ENCODE peak calls at places on chromosomes 12 and 14, in eight cellular contexts. One of them, this sample, is unnamed.

GRCh38 chr14:102805454-102805891 is 28.2 kb downstream of the TRAF3 start:
- DNase-seq in adrenal gland: no peak
- DNase-seq in uterus: no peak
- DNase-seq in OCI-LY7: no peak
- DNase-seq in fibroblast of pulmonary artery: peak
- DNase-seq in cardiac fibroblast: peak
- DNase-seq in PC-9: peak
- DNase-seq in cardiac muscle cell: peak
- DNase-seq in this sample: no peak

GRCh38 chr12:95257541-95257940 is 39.9 kb downstream of the VEZT start:
- DNase-seq in OCI-LY7: no peak
- DNase-seq in PC-9: no peak
- DNase-seq in fibroblast of pulmonary artery: no peak
- DNase-seq in cardiac muscle cell: no peak
- DNase-seq in cardiac fibroblast: no peak
- DNase-seq in adrenal gland: no peak
- DNase-seq in uterus: no peak
- DNase-seq in this sample: no peak

GRCh38 chr14:26206640-26207039 is 391.2 kb downstream of the NOVA1 start:
- DNase-seq in fibroblast of pulmonary artery: no peak
- DNase-seq in cardiac muscle cell: no peak
- DNase-seq in uterus: no peak
- DNase-seq in PC-9: no peak
- DNase-seq in adrenal gland: no peak
- DNase-seq in cardiac fibroblast: no peak
- DNase-seq in OCI-LY7: no peak
- DNase-seq in this sample: no peak

GRCh38 chr14:71932229-71932951 is at the start of gene RGS6:
- DNase-seq in PC-9: no peak
- DNase-seq in adrenal gland: no peak
- DNase-seq in fibroblast of pulmonary artery: peak
- DNase-seq in uterus: no peak
- DNase-seq in OCI-LY7: no peak
- DNase-seq in cardiac muscle cell: peak
- DNase-seq in cardiac fibroblast: peak
- DNase-seq in this sample: no peak

GRCh38 chr14:92701826-92702225 is 46.6 kb downstream of the LGMN start:
- DNase-seq in cardiac muscle cell: no peak
- DNase-seq in fibroblast of pulmonary artery: no peak
- DNase-seq in uterus: no peak
- DNase-seq in OCI-LY7: no peak
- DNase-seq in cardiac fibroblast: no peak
- DNase-seq in adrenal gland: no peak
- DNase-seq in PC-9: no peak
- DNase-seq in this sample: no peak

GRCh38 chr12:68018315-68018714 is 29.1 kb downstream of the IFNG-AS1 start:
- DNase-seq in uterus: no peak
- DNase-seq in fibroblast of pulmonary artery: no peak
- DNase-seq in adrenal gland: no peak
- DNase-seq in OCI-LY7: no peak
- DNase-seq in PC-9: no peak
- DNase-seq in cardiac muscle cell: no peak
- DNase-seq in cardiac fibroblast: no peak
- DNase-seq in this sample: no peak

GRCh38 chr14:37708481-37708880 is 113.1 kb downstream of the TTC6 start:
- DNase-seq in cardiac muscle cell: no peak
- DNase-seq in PC-9: no peak
- DNase-seq in adrenal gland: no peak
- DNase-seq in OCI-LY7: no peak
- DNase-seq in fibroblast of pulmonary artery: no peak
- DNase-seq in uterus: no peak
- DNase-seq in cardiac fibroblast: no peak
- DNase-seq in this sample: no peak

GRCh38 chr14:79721399-79722084 is 489.8 kb downstream of the DIO2 start:
- DNase-seq in adrenal gland: no peak
- DNase-seq in OCI-LY7: no peak
- DNase-seq in uterus: no peak
- DNase-seq in PC-9: no peak
- DNase-seq in fibroblast of pulmonary artery: no peak
- DNase-seq in cardiac muscle cell: no peak
- DNase-seq in cardiac fibroblast: no peak
- DNase-seq in this sample: no peak

GRCh38 chr14:50335389-50335788 is 23.3 kb downstream of the DMAC2L start:
- DNase-seq in OCI-LY7: no peak
- DNase-seq in adrenal gland: peak
- DNase-seq in fibroblast of pulmonary artery: peak
- DNase-seq in cardiac muscle cell: peak
- DNase-seq in cardiac fibroblast: peak
- DNase-seq in PC-9: no peak
- DNase-seq in uterus: peak
- DNase-seq in this sample: no peak

GRCh38 chr12:40105265-40105514 is 691 bp downstream of the SLC2A13 start:
- DNase-seq in fibroblast of pulmonary artery: no peak
- DNase-seq in cardiac muscle cell: no peak
- DNase-seq in PC-9: no peak
- DNase-seq in uterus: peak
- DNase-seq in OCI-LY7: no peak
- DNase-seq in cardiac fibroblast: no peak
- DNase-seq in adrenal gland: peak
- DNase-seq in this sample: no peak

DNA sequence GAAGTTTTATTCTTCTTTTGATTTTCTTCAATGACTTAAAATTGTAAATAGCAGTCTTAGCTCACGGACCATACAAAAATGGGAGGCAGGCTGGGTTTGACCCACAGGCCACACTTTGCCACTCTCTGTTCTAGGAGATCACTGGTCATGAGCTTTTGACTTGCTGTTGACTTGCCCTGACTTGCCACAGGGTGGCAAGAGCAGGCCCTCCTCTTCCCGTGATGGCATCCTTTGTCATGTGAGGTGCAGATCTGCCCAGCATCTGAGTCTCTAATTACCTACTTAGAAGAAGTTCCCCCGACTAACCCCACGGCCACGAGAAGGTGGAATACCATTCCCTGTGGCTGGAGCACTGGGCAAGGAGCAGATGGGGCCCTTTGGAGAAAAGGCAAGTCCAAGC is 81.0 kb upstream of the SCAF11 start:
- DNase-seq in fibroblast of pulmonary artery: no peak
- DNase-seq in cardiac fibroblast: no peak
- DNase-seq in PC-9: no peak
- DNase-seq in adrenal gland: no peak
- DNase-seq in cardiac muscle cell: no peak
- DNase-seq in OCI-LY7: peak
- DNase-seq in uterus: no peak
- DNase-seq in this sample: no peak
- TF ChIP-seq CTCF in fibroblast of pulmonary artery: no peak
- TF ChIP-seq CTCF in cardiac fibroblast: no peak
- TF ChIP-seq CTCF in PC-9: no peak
- TF ChIP-seq CTCF in adrenal gland: no peak
- TF ChIP-seq CTCF in cardiac muscle cell: no peak
- TF ChIP-seq CTCF in OCI-LY7: peak
- TF ChIP-seq CTCF in uterus: no peak
- TF ChIP-seq CTCF in this sample: no peak

GRCh38 chr14:97185186-97185585 is 388.0 kb downstream of the VRK1 start:
- DNase-seq in uterus: no peak
- DNase-seq in adrenal gland: no peak
- DNase-seq in cardiac fibroblast: no peak
- DNase-seq in OCI-LY7: peak
- DNase-seq in cardiac muscle cell: no peak
- DNase-seq in PC-9: no peak
- DNase-seq in fibroblast of pulmonary artery: no peak
- DNase-seq in this sample: no peak
- TF ChIP-seq CTCF in uterus: no peak
- TF ChIP-seq CTCF in adrenal gland: no peak
- TF ChIP-seq CTCF in cardiac fibroblast: no peak
- TF ChIP-seq CTCF in OCI-LY7: peak
- TF ChIP-seq CTCF in cardiac muscle cell: no peak
- TF ChIP-seq CTCF in PC-9: no peak
- TF ChIP-seq CTCF in fibroblast of pulmonary artery: no peak
- TF ChIP-seq CTCF in this sample: no peak

DNA sequence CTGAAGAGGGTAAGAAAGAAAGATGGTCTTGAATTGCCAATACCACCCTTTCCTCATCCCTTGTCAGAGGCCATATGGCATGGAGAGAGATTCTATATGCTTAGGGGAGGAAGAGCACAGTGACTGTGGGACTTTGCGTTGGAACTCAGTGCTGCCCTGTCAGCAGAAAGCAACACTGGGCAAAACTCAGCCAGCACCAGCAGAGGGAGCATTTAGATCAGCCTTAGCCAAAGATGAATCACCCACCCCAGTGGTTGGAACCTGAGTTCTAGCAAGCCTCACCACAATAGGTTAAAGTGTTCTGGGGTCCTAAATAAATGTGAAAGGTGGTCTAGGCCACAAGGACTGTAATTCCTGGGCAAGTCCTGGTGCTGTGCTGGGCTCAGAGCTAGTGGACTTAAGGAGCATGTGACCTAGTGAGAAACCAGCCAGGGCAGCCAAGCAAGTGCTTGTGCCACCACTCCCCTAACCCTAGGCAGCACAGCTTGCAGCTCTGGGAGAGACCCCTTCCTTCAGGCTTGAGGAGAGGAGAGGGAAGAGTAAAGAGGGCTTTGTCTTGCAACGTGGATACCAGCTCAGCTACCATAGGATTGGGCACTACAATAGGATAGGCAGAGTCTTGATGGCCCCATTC is 11.4 kb upstream of the BCAT1 start:
- DNase-seq in OCI-LY7: peak
- DNase-seq in uterus: no peak
- DNase-seq in fibroblast of pulmonary artery: peak
- DNase-seq in PC-9: peak
- DNase-seq in adrenal gland: peak
- DNase-seq in cardiac muscle cell: peak
- DNase-seq in cardiac fibroblast: peak
- DNase-seq in this sample: no peak
- TF ChIP-seq CTCF in OCI-LY7: peak
- TF ChIP-seq CTCF in uterus: peak
- TF ChIP-seq CTCF in fibroblast of pulmonary artery: peak
- TF ChIP-seq CTCF in PC-9: peak
- TF ChIP-seq CTCF in adrenal gland: peak
- TF ChIP-seq CTCF in cardiac muscle cell: peak
- TF ChIP-seq CTCF in cardiac fibroblast: peak
- TF ChIP-seq CTCF in this sample: no peak

GRCh38 chr14:65440230-65440629 is 27.7 kb downstream of the FUT8 start:
- DNase-seq in cardiac muscle cell: no peak
- DNase-seq in PC-9: no peak
- DNase-seq in cardiac fibroblast: no peak
- DNase-seq in OCI-LY7: no peak
- DNase-seq in fibroblast of pulmonary artery: no peak
- DNase-seq in uterus: no peak
- DNase-seq in adrenal gland: no peak
- DNase-seq in this sample: no peak

GRCh38 chr14:65433646-65434045 is 21.1 kb downstream of the FUT8 start:
- DNase-seq in adrenal gland: no peak
- DNase-seq in OCI-LY7: no peak
- DNase-seq in PC-9: no peak
- DNase-seq in cardiac muscle cell: no peak
- DNase-seq in uterus: no peak
- DNase-seq in fibroblast of pulmonary artery: no peak
- DNase-seq in cardiac fibroblast: no peak
- DNase-seq in this sample: no peak

GRCh38 chr14:65439117-65439516 is 26.6 kb downstream of the FUT8 start:
- DNase-seq in fibroblast of pulmonary artery: no peak
- DNase-seq in cardiac muscle cell: no peak
- DNase-seq in adrenal gland: no peak
- DNase-seq in PC-9: no peak
- DNase-seq in OCI-LY7: no peak
- DNase-seq in cardiac fibroblast: no peak
- DNase-seq in uterus: no peak
- DNase-seq in this sample: no peak

GRCh38 chr14:65434216-65434850 is 21.8 kb downstream of the FUT8 start:
- DNase-seq in uterus: no peak
- DNase-seq in adrenal gland: no peak
- DNase-seq in OCI-LY7: no peak
- DNase-seq in PC-9: no peak
- DNase-seq in cardiac muscle cell: peak
- DNase-seq in cardiac fibroblast: peak
- DNase-seq in fibroblast of pulmonary artery: no peak
- DNase-seq in this sample: no peak

GRCh38 chr14:65438266-65438933 is 25.9 kb downstream of the FUT8 start:
- DNase-seq in cardiac fibroblast: no peak
- DNase-seq in uterus: no peak
- DNase-seq in PC-9: no peak
- DNase-seq in cardiac muscle cell: no peak
- DNase-seq in OCI-LY7: no peak
- DNase-seq in fibroblast of pulmonary artery: no peak
- DNase-seq in adrenal gland: no peak
- DNase-seq in this sample: no peak
- TF ChIP-seq CTCF in cardiac fibroblast: no peak
- TF ChIP-seq CTCF in uterus: no peak
- TF ChIP-seq CTCF in PC-9: no peak
- TF ChIP-seq CTCF in cardiac muscle cell: no peak
- TF ChIP-seq CTCF in OCI-LY7: no peak
- TF ChIP-seq CTCF in fibroblast of pulmonary artery: no peak
- TF ChIP-seq CTCF in adrenal gland: no peak
- TF ChIP-seq CTCF in this sample: no peak

GRCh38 chr14:34113051-34113511 is 162.2 kb upstream of the EGLN3 start:
- DNase-seq in cardiac muscle cell: peak
- DNase-seq in cardiac fibroblast: peak
- DNase-seq in adrenal gland: no peak
- DNase-seq in uterus: no peak
- DNase-seq in fibroblast of pulmonary artery: peak
- DNase-seq in PC-9: peak
- DNase-seq in OCI-LY7: no peak
- DNase-seq in this sample: no peak

GRCh38 chr14:34111505-34111904 is 160.6 kb upstream of the EGLN3 start:
- DNase-seq in cardiac muscle cell: no peak
- DNase-seq in cardiac fibroblast: no peak
- DNase-seq in fibroblast of pulmonary artery: no peak
- DNase-seq in uterus: no peak
- DNase-seq in PC-9: no peak
- DNase-seq in adrenal gland: no peak
- DNase-seq in OCI-LY7: no peak
- DNase-seq in this sample: no peak

GRCh38 chr14:34110531-34110930 is 159.7 kb upstream of the EGLN3 start:
- DNase-seq in OCI-LY7: no peak
- DNase-seq in PC-9: no peak
- DNase-seq in fibroblast of pulmonary artery: no peak
- DNase-seq in uterus: no peak
- DNase-seq in adrenal gland: no peak
- DNase-seq in cardiac fibroblast: no peak
- DNase-seq in cardiac muscle cell: no peak
- DNase-seq in this sample: no peak

GRCh38 chr14:34113991-34114390 is 163.1 kb upstream of the EGLN3 start:
- DNase-seq in fibroblast of pulmonary artery: no peak
- DNase-seq in cardiac muscle cell: no peak
- DNase-seq in PC-9: no peak
- DNase-seq in OCI-LY7: no peak
- DNase-seq in adrenal gland: no peak
- DNase-seq in uterus: no peak
- DNase-seq in cardiac fibroblast: no peak
- DNase-seq in this sample: no peak

DNA sequence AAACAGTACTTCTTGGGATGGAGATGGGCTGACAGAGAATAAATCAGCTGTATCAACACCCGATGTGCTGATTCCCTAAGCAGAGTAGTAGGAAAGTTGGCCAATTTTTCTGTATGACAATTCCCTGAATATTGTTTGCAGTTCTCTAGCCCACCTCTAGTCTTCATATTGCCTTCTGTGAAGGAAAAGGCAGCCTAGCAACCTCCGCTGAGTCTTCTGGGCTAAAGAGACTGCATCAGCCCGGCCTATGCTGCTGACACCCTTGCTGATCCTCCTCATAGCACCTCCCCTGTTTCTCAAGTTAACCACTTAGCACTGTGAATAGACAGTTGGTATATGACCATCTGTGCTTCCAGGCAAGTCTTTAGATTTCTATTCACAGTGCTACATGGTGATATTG is 161.1 kb upstream of the EGLN3 start:
- DNase-seq in uterus: no peak
- DNase-seq in adrenal gland: no peak
- DNase-seq in cardiac fibroblast: no peak
- DNase-seq in PC-9: no peak
- DNase-seq in cardiac muscle cell: no peak
- DNase-seq in OCI-LY7: no peak
- DNase-seq in fibroblast of pulmonary artery: no peak
- DNase-seq in this sample: no peak
- TF ChIP-seq CTCF in uterus: no peak
- TF ChIP-seq CTCF in adrenal gland: no peak
- TF ChIP-seq CTCF in cardiac fibroblast: no peak
- TF ChIP-seq CTCF in PC-9: peak
- TF ChIP-seq CTCF in cardiac muscle cell: no peak
- TF ChIP-seq CTCF in OCI-LY7: no peak
- TF ChIP-seq CTCF in fibroblast of pulmonary artery: no peak
- TF ChIP-seq CTCF in this sample: no peak

This sample was measured in omental fat pad.